ENCODE peak calls at places on chromosome 5, in eight cellular contexts. A, G, I, Z, E, T, K and B are unnamed samples.

GRCh38 chr5:106307265-106307664 is 1363.5 kb downstream of the EFNA5 start:
- DNase-seq in T (no peak), A (no peak), I (no peak), K (no peak), E (no peak), Z (no peak), G (no peak), B (no peak)

GRCh38 chr5:61362796-61363364 is 30.8 kb downstream of the ZSWIM6 start:
- DNase-seq in G (no peak), T (no peak), I (no peak), E (no peak), K (peak), A (no peak), Z (peak), B (no peak)

GRCh38 chr5:147391781-147392180 is 118.1 kb downstream of the DPYSL3 start:
- DNase-seq in I (peak), A (no peak), E (peak), T (peak), Z (peak), K (peak), G (no peak), B (no peak)

GRCh38 chr5:53479656-53480473 is 564 bp upstream of the FST start:
- DNase-seq in E (peak), A (peak), G (peak), I (no peak), K (peak), Z (peak), T (peak), B (no peak)

GRCh38 chr5:55936100-55936693 is 58.6 kb downstream of the IL6ST start:
- DNase-seq in T (peak), K (peak), E (peak), I (peak), A (peak), G (peak), Z (peak), B (peak)

GRCh38 chr5:169904059-169904458 is 76.2 kb downstream of the INSYN2B start:
- DNase-seq in T (no peak), E (peak), G (peak), I (no peak), K (peak), A (no peak), Z (no peak), B (no peak)

GRCh38 chr5:32233696-32234447 is 59.8 kb upstream of the GOLPH3 start:
- DNase-seq in I (no peak), T (no peak), E (peak), G (no peak), Z (no peak), K (peak), A (no peak), B (no peak)

GRCh38 chr5:7762267-7762666 is 88.7 kb downstream of the CFAP90 start:
- DNase-seq in K (no peak), I (no peak), E (no peak), A (no peak), G (peak), Z (peak), T (no peak), B (no peak)

GRCh38 chr5:17235736-17236330 is 18.4 kb downstream of the BASP1 start:
- DNase-seq in I (no peak), G (no peak), Z (no peak), K (no peak), T (no peak), E (no peak), A (no peak), B (no peak)

GRCh38 chr5:82858453-82859043 is 218.6 kb downstream of the TMEM167A start:
- DNase-seq in K (no peak), A (no peak), T (no peak), G (no peak), Z (no peak), E (no peak), I (no peak), B (no peak)

GRCh38 chr5:31225118-31225517 is 31.6 kb downstream of the CDH6 start:
- DNase-seq in E (no peak), K (peak), A (no peak), I (no peak), G (no peak), T (no peak), Z (no peak), B (no peak)

GRCh38 chr5:181255836-181256578 is 4.9 kb downstream of the TRIM52 start:
- DNase-seq in A (no peak), K (no peak), T (no peak), I (no peak), G (no peak), Z (no peak), E (no peak), B (no peak)

GRCh38 chr5:149799119-149799623 is 69.1 kb downstream of the PPARGC1B start:
- DNase-seq in E (peak), G (no peak), I (no peak), K (peak), A (no peak), T (no peak), Z (no peak), B (no peak)

GRCh38 chr5:119515192-119515591 is 62.9 kb downstream of the HSD17B4 start:
- DNase-seq in I (no peak), A (no peak), T (no peak), G (no peak), K (peak), Z (no peak), E (no peak), B (no peak)

GRCh38 chr5:51395245-51395644 is 12.0 kb downstream of the ISL1 start:
- DNase-seq in I (no peak), E (no peak), A (no peak), Z (no peak), G (no peak), K (no peak), T (no peak), B (no peak)

GRCh38 chr5:174053891-174054290 is 8.4 kb downstream of the NSG2 start:
- DNase-seq in E (no peak), A (no peak), T (no peak), G (no peak), K (no peak), Z (no peak), I (no peak), B (no peak)

GRCh38 chr5:174059247-174059646 is 13.7 kb downstream of the NSG2 start:
- DNase-seq in A (no peak), K (no peak), G (no peak), T (no peak), I (no peak), Z (no peak), E (no peak), B (no peak)

GRCh38 chr5:174052636-174053035 is 7.1 kb downstream of the NSG2 start:
- DNase-seq in E (no peak), A (no peak), K (no peak), G (no peak), Z (no peak), I (no peak), T (no peak), B (no peak)

GRCh38 chr5:174058433-174059122 is 13.1 kb downstream of the NSG2 start:
- DNase-seq in Z (no peak), E (no peak), K (no peak), G (no peak), A (no peak), T (no peak), I (no peak), B (no peak)

DNA sequence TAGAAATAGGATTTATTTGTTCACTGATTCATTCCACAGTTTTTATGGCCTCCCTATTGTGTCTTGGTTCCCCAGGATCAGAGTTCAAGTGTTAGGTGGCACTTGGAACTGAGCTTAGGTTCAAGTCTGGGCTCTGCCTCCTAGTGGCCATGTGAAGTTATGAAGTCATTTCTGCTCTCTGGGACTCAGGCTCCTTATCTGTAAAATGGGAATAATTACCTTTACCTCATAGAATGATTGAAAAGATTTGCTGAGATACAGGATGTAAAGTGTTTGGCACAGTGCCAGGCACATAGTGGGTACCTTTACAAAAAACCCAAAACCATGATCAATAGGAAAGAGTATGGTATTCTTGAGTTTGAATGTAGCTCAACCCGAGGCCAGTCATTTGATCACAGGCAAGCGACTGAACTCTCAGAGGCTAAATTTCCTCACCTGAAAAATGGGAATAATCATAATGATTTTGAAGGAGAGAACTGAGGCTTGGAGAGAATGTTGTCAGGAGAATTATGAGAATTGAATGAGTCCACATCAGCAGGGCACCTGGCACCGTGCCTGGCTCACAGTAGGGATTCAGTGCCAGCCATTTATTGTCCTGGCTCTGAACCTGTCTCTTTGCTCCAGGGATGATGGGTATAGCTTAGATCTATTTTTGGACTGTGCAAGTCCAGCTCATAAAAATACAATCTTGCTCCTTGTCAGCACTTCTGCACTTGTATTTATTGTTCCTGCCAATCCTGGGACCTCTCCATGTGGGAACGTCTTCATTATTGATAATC is 10.7 kb downstream of the NSG2 start:
- DNase-seq in I (no peak), Z (no peak), E (no peak), A (no peak), T (no peak), K (no peak), G (no peak), B (no peak)
- TF ChIP-seq CTCF in I (peak), Z (no peak), E (no peak), A (peak), T (no peak), K (no peak), G (no peak), B (no peak)

GRCh38 chr5:59221769-59222168 is 638.9 kb downstream of the RAB3C start:
- DNase-seq in G (no peak), K (no peak), A (no peak), T (no peak), Z (no peak), E (no peak), I (no peak), B (no peak)
- TF ChIP-seq CTCF in G (no peak), K (peak), A (no peak), T (no peak), Z (no peak), E (no peak), I (no peak), B (no peak)

DNA sequence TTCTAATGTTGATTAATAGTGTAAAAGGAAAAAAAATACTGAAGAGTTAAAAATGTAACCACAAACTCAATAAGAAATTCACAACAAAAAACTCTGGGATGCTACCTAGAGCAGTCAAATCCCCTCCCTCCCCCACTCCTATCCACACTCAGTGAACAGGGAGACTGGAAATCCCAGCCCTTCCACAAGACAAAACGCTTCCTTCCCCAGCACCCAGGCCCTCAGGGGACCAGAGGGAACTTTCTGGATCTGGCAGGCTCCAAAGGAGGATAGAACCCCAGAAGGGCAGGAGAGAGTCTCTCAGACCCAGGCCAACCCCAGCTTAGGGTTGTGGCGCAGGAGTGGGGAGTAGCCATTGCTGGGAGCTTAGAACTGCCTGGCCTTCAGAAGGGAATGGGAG is 55.0 kb downstream of the DCP2 start:
- DNase-seq in T (no peak), K (no peak), E (no peak), I (no peak), G (no peak), A (no peak), Z (no peak), B (no peak)
- TF ChIP-seq CTCF in T (no peak), K (no peak), E (no peak), I (no peak), G (no peak), A (no peak), Z (no peak), B (no peak)

DNA sequence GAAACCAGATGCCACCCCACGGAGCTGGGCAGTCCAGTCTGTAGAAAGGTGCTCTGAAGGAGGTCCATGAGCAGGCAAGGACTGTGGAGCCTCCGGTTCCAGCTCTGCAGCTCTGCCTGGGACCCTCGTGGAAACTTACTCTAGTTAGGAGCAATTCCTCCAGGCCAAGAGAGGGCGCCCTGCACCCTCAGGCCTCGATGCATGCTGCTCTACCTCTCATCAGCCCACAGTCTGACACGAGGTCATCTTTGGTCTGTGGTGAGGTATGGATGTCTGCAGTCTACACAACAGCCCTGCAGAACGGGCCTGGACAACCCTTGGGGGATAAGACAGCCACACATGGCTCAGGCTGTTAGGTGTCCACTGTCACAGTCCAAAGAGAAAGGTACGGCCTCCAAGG is 50.6 kb upstream of the UBTD2 start:
- DNase-seq in T (no peak), G (no peak), A (no peak), E (no peak), Z (peak), K (no peak), I (peak), B (no peak)
- TF ChIP-seq CTCF in T (no peak), G (no peak), A (no peak), E (no peak), Z (no peak), K (peak), I (peak), B (no peak)

DNA sequence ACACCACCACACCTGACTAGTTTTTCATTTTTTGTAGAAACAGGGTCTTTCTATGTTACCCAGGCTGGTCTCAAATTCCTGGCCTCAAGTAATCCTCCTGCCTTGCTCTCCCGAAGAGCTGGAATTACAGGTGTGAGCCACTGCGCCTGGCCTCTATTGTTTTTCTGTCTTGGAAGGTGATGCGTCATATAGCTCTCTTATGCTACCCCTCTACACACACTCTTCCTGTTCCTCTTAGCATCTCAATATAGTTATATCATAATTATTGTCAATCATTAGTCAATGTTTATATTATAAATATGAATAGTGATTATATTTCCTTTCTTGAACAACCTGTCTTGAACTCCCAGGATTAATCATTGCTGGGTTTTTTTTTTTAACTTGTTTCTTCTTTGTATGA is 7.3 kb downstream of the PKD2L2 start:
- DNase-seq in I (no peak), G (no peak), Z (no peak), K (no peak), T (no peak), A (no peak), E (no peak), B (no peak)
- TF ChIP-seq CTCF in I (no peak), G (no peak), Z (no peak), K (no peak), T (no peak), A (no peak), E (no peak), B (no peak)

GRCh38 chr5:127957183-127957582 is 126.4 kb upstream of the SLC12A2 start:
- DNase-seq in E (peak), T (no peak), K (peak), I (no peak), G (no peak), Z (no peak), A (no peak), B (no peak)
- TF ChIP-seq CTCF in E (no peak), T (no peak), K (peak), I (no peak), G (no peak), Z (no peak), A (no peak), B (no peak)

DNA sequence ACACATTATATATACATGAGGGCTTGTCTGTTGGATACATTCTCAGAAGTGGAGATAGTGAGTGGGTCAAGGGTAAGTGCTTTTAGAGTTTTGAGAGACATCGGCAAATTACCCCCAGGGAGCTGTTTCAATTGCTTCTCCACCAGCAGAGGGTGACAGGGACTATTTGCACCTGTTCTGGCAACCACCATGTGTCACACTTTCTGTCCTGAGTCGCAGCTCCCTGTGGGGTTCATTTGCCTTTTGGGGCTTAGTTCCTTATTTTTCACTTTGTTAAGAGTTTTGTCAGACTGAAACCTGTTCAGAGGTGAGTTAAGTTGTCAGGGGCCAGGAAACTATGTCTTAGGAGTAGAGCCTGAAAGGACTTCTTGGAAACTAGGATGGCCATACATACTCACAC is 20.1 kb upstream of the SLC36A1 start:
- DNase-seq in I (peak), Z (no peak), A (no peak), K (no peak), T (no peak), G (peak), E (no peak), B (no peak)
- TF ChIP-seq CTCF in I (peak), Z (no peak), A (no peak), K (no peak), T (no peak), G (no peak), E (no peak), B (no peak)

GRCh38 chr5:6633469-6634326 is 458 bp downstream of the SRD5A1 start:
- DNase-seq in I (no peak), A (peak), G (no peak), T (peak), Z (peak), E (no peak), K (no peak), B (no peak)
- TF ChIP-seq CTCF in I (no peak), A (no peak), G (no peak), T (peak), Z (no peak), E (no peak), K (no peak), B (no peak)

DNA sequence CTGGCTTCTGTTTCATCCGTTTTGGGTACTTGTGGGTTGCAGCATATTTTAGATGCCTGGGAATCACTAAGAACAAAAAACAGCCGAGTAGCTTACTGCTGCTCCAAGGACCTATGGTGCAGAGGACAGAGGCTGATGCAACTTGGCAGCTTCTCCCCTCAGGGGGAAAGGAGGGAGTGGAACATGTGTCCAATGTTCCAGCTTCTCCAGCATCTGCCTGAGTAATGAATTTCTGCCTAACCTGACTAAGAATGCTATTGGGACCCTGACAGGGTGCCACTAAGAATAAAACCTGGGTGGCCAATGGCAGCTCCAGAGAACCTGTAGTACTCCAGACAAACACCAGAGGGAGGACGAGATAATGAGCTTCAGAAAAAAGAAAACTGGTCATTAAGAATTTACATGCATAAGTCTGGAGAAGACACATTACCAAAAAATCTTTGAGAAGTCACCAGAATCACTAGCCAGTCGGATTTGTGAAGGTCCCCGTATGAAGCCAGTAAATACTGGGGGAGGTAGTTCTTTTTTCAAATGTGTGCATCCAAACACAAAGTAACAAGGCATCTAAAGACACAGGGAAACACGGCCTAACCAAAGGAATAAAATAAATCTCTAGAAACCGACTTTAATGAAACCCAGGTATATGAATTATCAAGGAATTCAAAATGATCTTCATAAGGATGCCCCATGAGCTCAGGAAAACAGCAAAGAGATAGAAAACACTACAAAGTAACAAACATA is 293.5 kb downstream of the HINT1 start:
- DNase-seq in A (no peak), G (peak), I (peak), T (peak), E (peak), K (peak), Z (peak), B (peak)
- TF ChIP-seq CTCF in A (peak), G (peak), I (peak), T (peak), E (peak), K (peak), Z (peak), B (peak)